ENCODE peak calls at places on chromosomes 3 and 15, in five cellular contexts. One of them, this sample, is unnamed.

GRCh38 chr15:73630796-73631471 is 2.3 kb downstream of the NPTN start:
- DNase-seq in IMR-90: no peak
- DNase-seq in transverse colon: no peak
- DNase-seq in GM12892: no peak
- DNase-seq in upper lobe of left lung: no peak
- DNase-seq in this sample: no peak

GRCh38 chr15:74799255-74799842 is 13.3 kb upstream of the LMAN1L start:
- DNase-seq in IMR-90: no peak
- DNase-seq in transverse colon: no peak
- DNase-seq in GM12892: no peak
- DNase-seq in upper lobe of left lung: no peak
- DNase-seq in this sample: no peak

GRCh38 chr3:30315452-30315851 is 290.9 kb upstream of the TGFBR2 start:
- DNase-seq in GM12892: no peak
- DNase-seq in IMR-90: peak
- DNase-seq in transverse colon: no peak
- DNase-seq in upper lobe of left lung: no peak
- DNase-seq in this sample: no peak

GRCh38 chr3:191331443-191331842 is 1.1 kb upstream of the UTS2B start:
- DNase-seq in IMR-90: peak
- DNase-seq in transverse colon: no peak
- DNase-seq in GM12892: no peak
- DNase-seq in upper lobe of left lung: no peak
- DNase-seq in this sample: no peak

GRCh38 chr3:182710557-182711157 is 82.6 kb upstream of the ATP11B start:
- DNase-seq in upper lobe of left lung: no peak
- DNase-seq in transverse colon: no peak
- DNase-seq in IMR-90: peak
- DNase-seq in GM12892: no peak
- DNase-seq in this sample: no peak

GRCh38 chr3:125187599-125187910 is 25.0 kb downstream of the SLC12A8 start:
- DNase-seq in GM12892: no peak
- DNase-seq in transverse colon: no peak
- DNase-seq in IMR-90: no peak
- DNase-seq in upper lobe of left lung: no peak
- DNase-seq in this sample: no peak

GRCh38 chr15:90881978-90882721 is 2.2 kb upstream of the FES start:
- DNase-seq in transverse colon: no peak
- DNase-seq in IMR-90: no peak
- DNase-seq in upper lobe of left lung: peak
- DNase-seq in GM12892: no peak
- DNase-seq in this sample: no peak

GRCh38 chr3:150402217-150402616 is 5.9 kb upstream of the TSC22D2 start:
- DNase-seq in transverse colon: no peak
- DNase-seq in IMR-90: no peak
- DNase-seq in GM12892: no peak
- DNase-seq in upper lobe of left lung: no peak
- DNase-seq in this sample: no peak

GRCh38 chr3:46680298-46680826 is 13.1 kb downstream of the ALS2CL start:
- DNase-seq in IMR-90: no peak
- DNase-seq in transverse colon: no peak
- DNase-seq in upper lobe of left lung: no peak
- DNase-seq in GM12892: no peak
- DNase-seq in this sample: no peak

GRCh38 chr15:78946493-78946892 is 1.6 kb upstream of the CTSH start:
- DNase-seq in GM12892: no peak
- DNase-seq in upper lobe of left lung: no peak
- DNase-seq in transverse colon: no peak
- DNase-seq in IMR-90: no peak
- DNase-seq in this sample: no peak

GRCh38 chr3:70980646-70981031 is 602.9 kb downstream of the FOXP1 start:
- DNase-seq in GM12892: no peak
- DNase-seq in transverse colon: no peak
- DNase-seq in IMR-90: peak
- DNase-seq in upper lobe of left lung: no peak
- DNase-seq in this sample: no peak

GRCh38 chr3:16103472-16103871 is 71.0 kb upstream of the GALNT15 start:
- DNase-seq in upper lobe of left lung: no peak
- DNase-seq in transverse colon: no peak
- DNase-seq in GM12892: no peak
- DNase-seq in IMR-90: peak
- DNase-seq in this sample: no peak

GRCh38 chr15:50116477-50116876 is 2.6 kb downstream of the ATP8B4 start:
- DNase-seq in upper lobe of left lung: no peak
- DNase-seq in transverse colon: no peak
- DNase-seq in IMR-90: peak
- DNase-seq in GM12892: no peak
- DNase-seq in this sample: no peak

GRCh38 chr15:32790352-32790999 is 72.7 kb downstream of the GREM1 start:
- DNase-seq in upper lobe of left lung: no peak
- DNase-seq in GM12892: no peak
- DNase-seq in transverse colon: no peak
- DNase-seq in IMR-90: peak
- DNase-seq in this sample: no peak

GRCh38 chr3:50664959-50665602 is 9.6 kb upstream of the DOCK3 start:
- DNase-seq in transverse colon: no peak
- DNase-seq in IMR-90: no peak
- DNase-seq in GM12892: no peak
- DNase-seq in upper lobe of left lung: no peak
- DNase-seq in this sample: no peak

GRCh38 chr3:98695816-98696215 is 67.3 kb upstream of the ST3GAL6 start:
- DNase-seq in GM12892: no peak
- DNase-seq in upper lobe of left lung: no peak
- DNase-seq in transverse colon: no peak
- DNase-seq in IMR-90: peak
- DNase-seq in this sample: no peak

GRCh38 chr3:192850501-192850981 is 67.1 kb downstream of the MB21D2 start:
- DNase-seq in IMR-90: peak
- DNase-seq in upper lobe of left lung: peak
- DNase-seq in GM12892: no peak
- DNase-seq in transverse colon: peak
- DNase-seq in this sample: no peak

DNA sequence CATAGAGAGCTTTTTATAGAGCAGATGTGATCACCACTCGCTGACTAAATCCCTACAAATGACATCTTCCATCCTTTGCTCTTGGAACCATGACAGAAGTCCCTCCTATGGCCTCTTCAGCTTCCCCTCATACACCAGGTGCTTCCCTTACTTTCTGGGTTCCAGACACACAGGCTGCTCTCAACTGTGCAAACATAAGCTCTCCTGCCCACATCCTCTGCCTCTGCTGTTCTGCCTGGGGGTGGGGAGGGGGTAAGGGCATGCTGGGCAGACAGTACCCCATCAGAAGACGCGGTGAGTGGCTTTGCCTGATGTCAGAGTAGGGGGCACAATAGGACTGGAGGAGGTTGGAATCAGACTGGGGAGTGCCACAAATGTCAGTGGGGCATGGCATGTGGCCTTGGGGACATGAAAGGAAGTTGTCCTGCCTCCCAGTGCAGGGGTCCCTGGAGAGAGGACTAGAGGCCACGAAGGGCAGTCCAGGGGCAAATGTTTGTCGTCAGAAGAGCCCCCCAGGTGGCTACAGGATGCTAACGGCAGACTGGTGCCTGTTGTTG is 15.3 kb downstream of the ITIH3 start:
- DNase-seq in IMR-90: no peak
- DNase-seq in GM12892: no peak
- DNase-seq in transverse colon: no peak
- DNase-seq in upper lobe of left lung: no peak
- DNase-seq in this sample: no peak
- TF ChIP-seq POLR2A in IMR-90: no peak
- TF ChIP-seq POLR2A in GM12892: no peak
- TF ChIP-seq POLR2A in transverse colon: no peak
- TF ChIP-seq POLR2A in upper lobe of left lung: no peak
- TF ChIP-seq POLR2A in this sample: no peak

GRCh38 chr3:184186184-184186901 is at the start of gene ABCF3:
- DNase-seq in upper lobe of left lung: peak
- DNase-seq in IMR-90: peak
- DNase-seq in transverse colon: peak
- DNase-seq in GM12892: no peak
- DNase-seq in this sample: no peak
- TF ChIP-seq POLR2A in upper lobe of left lung: no peak
- TF ChIP-seq POLR2A in IMR-90: peak
- TF ChIP-seq POLR2A in transverse colon: peak
- TF ChIP-seq POLR2A in GM12892: peak
- TF ChIP-seq POLR2A in this sample: no peak

GRCh38 chr3:177359601-177360357 is 162.5 kb upstream of the TBL1XR1 start:
- DNase-seq in IMR-90: peak
- DNase-seq in upper lobe of left lung: peak
- DNase-seq in GM12892: peak
- DNase-seq in transverse colon: peak
- DNase-seq in this sample: peak
- TF ChIP-seq POLR2A in IMR-90: peak
- TF ChIP-seq POLR2A in upper lobe of left lung: no peak
- TF ChIP-seq POLR2A in GM12892: no peak
- TF ChIP-seq POLR2A in transverse colon: peak
- TF ChIP-seq POLR2A in this sample: peak

GRCh38 chr15:57706405-57707209 is at the start of gene POLR2M:
- DNase-seq in IMR-90: peak
- DNase-seq in transverse colon: peak
- DNase-seq in upper lobe of left lung: peak
- DNase-seq in GM12892: peak
- DNase-seq in this sample: peak
- TF ChIP-seq POLR2A in IMR-90: peak
- TF ChIP-seq POLR2A in transverse colon: peak
- TF ChIP-seq POLR2A in upper lobe of left lung: peak
- TF ChIP-seq POLR2A in GM12892: peak
- TF ChIP-seq POLR2A in this sample: no peak

GRCh38 chr3:171177056-171177455 is 150.5 kb upstream of the SLC2A2 start:
- DNase-seq in upper lobe of left lung: no peak
- DNase-seq in transverse colon: no peak
- DNase-seq in GM12892: no peak
- DNase-seq in IMR-90: no peak
- DNase-seq in this sample: no peak

GRCh38 chr3:171172070-171172469 is 145.6 kb upstream of the SLC2A2 start:
- DNase-seq in upper lobe of left lung: no peak
- DNase-seq in GM12892: no peak
- DNase-seq in IMR-90: no peak
- DNase-seq in transverse colon: no peak
- DNase-seq in this sample: no peak

GRCh38 chr3:171175840-171176239 is 149.3 kb upstream of the SLC2A2 start:
- DNase-seq in upper lobe of left lung: no peak
- DNase-seq in IMR-90: peak
- DNase-seq in transverse colon: no peak
- DNase-seq in GM12892: no peak
- DNase-seq in this sample: no peak

GRCh38 chr3:171176244-171176925 is 149.9 kb upstream of the SLC2A2 start:
- DNase-seq in upper lobe of left lung: peak
- DNase-seq in transverse colon: no peak
- DNase-seq in IMR-90: no peak
- DNase-seq in GM12892: no peak
- DNase-seq in this sample: no peak

GRCh38 chr3:171173732-171174131 is 147.2 kb upstream of the SLC2A2 start:
- DNase-seq in transverse colon: no peak
- DNase-seq in upper lobe of left lung: no peak
- DNase-seq in IMR-90: no peak
- DNase-seq in GM12892: no peak
- DNase-seq in this sample: no peak
- TF ChIP-seq POLR2A in transverse colon: no peak
- TF ChIP-seq POLR2A in upper lobe of left lung: no peak
- TF ChIP-seq POLR2A in IMR-90: no peak
- TF ChIP-seq POLR2A in GM12892: no peak
- TF ChIP-seq POLR2A in this sample: no peak

GRCh38 chr3:197750396-197750831 is 731 bp downstream of the FYTTD1 start:
- DNase-seq in IMR-90: peak
- DNase-seq in GM12892: peak
- DNase-seq in transverse colon: peak
- DNase-seq in upper lobe of left lung: peak
- DNase-seq in this sample: no peak
- TF ChIP-seq POLR2A in IMR-90: peak
- TF ChIP-seq POLR2A in GM12892: peak
- TF ChIP-seq POLR2A in transverse colon: no peak
- TF ChIP-seq POLR2A in upper lobe of left lung: no peak
- TF ChIP-seq POLR2A in this sample: no peak

GRCh38 chr3:195532858-195533257 is 10.3 kb downstream of the PPP1R2 start:
- DNase-seq in GM12892: no peak
- DNase-seq in upper lobe of left lung: no peak
- DNase-seq in transverse colon: no peak
- DNase-seq in IMR-90: no peak
- DNase-seq in this sample: no peak
- TF ChIP-seq POLR2A in GM12892: no peak
- TF ChIP-seq POLR2A in upper lobe of left lung: no peak
- TF ChIP-seq POLR2A in transverse colon: no peak
- TF ChIP-seq POLR2A in IMR-90: no peak
- TF ChIP-seq POLR2A in this sample: no peak